ENCODE peak calls at places on chromosomes 12 and 14, in five cellular contexts. W, J, P, B and Z are unnamed samples.

GRCh38 chr12:72863671-72864070 is 591.5 kb downstream of the TRHDE start:
- DNase-seq in W (no peak), J (no peak), P (no peak), B (no peak), Z (no peak)

GRCh38 chr12:108129017-108129812 is at the start of gene WSCD2:
- DNase-seq in J (no peak), P (peak; percentile 67), B (peak; percentile 92), W (peak; percentile 98), Z (peak; percentile 87)

GRCh38 chr12:108309674-108310312 is 29.3 kb downstream of the CMKLR1 start:
- DNase-seq in J (no peak), B (no peak), P (no peak), W (no peak), Z (no peak)

GRCh38 chr12:28130625-28131598 is 59.3 kb upstream of the CCDC91 start:
- DNase-seq in P (no peak), B (no peak), J (peak; percentile 100), W (no peak), Z (no peak)

GRCh38 chr14:21385170-21385904 is 1.5 kb upstream of the SUPT16H start:
- DNase-seq in P (no peak), B (no peak), W (no peak), J (no peak), Z (no peak)

GRCh38 chr14:69107407-69108003 is 45.4 kb downstream of the DCAF5 start:
- DNase-seq in P (no peak), W (peak; percentile 79), J (peak; percentile 71), B (peak; percentile 51), Z (no peak)

GRCh38 chr12:8911606-8912268 is 2.6 kb upstream of the PHC1 start:
- DNase-seq in J (no peak), W (peak; percentile 86), B (no peak), P (no peak), Z (no peak)

GRCh38 chr14:34872822-34873590 is 2.2 kb downstream of the BAZ1A start:
- DNase-seq in P (no peak), W (no peak), B (peak; percentile 75), J (peak; percentile 69), Z (peak; percentile 2)

GRCh38 chr14:35374273-35374681 is 30.3 kb downstream of the NFKBIA start:
- DNase-seq in W (peak; percentile 88), P (no peak), J (peak; percentile 98), B (no peak), Z (no peak)

GRCh38 chr12:25377475-25378179 is 126.9 kb upstream of the KRAS start:
- DNase-seq in B (no peak), J (peak; percentile 94), P (no peak), W (peak; percentile 21), Z (no peak)

GRCh38 chr14:70808402-70809237 is 693 bp downstream of the MAP3K9 start:
- DNase-seq in B (peak; percentile 67), W (peak; percentile 37), J (no peak), P (no peak), Z (peak; percentile 51)

GRCh38 chr14:106500571-106500970 is 974.2 kb downstream of the TMEM121 start:
- DNase-seq in B (no peak), W (no peak), J (no peak), P (no peak), Z (no peak)

GRCh38 chr14:106506901-106507305 is 980.5 kb downstream of the TMEM121 start:
- DNase-seq in J (no peak), W (no peak), P (no peak), B (no peak), Z (no peak)

GRCh38 chr14:106507354-106507753 is 981.0 kb downstream of the TMEM121 start:
- DNase-seq in W (no peak), J (no peak), B (no peak), P (no peak), Z (no peak)

DNA sequence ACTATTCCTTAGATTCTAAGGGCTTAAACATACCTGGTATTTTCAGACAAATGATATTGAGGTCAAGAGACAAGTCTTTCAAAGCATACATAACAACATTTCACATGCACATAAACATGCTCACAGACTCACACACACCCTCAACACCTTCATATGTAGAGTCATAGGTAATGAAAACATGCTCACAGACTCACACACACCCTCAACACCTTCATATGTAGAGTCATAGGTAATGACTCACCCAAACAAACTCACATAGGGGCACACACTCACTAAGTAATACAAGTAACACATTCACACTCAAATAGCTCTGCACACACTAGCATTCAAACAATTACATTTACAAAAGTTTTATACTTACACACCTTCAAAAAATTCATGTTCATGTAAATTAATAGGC is 975.5 kb downstream of the TMEM121 start:
- DNase-seq in W (no peak), P (no peak), J (no peak), B (no peak), Z (no peak)
- H2BK15ac ChIP-seq in W (no peak overlapping the region), P (no peak overlapping the region), J (no peak overlapping the region), B (no peak overlapping the region), Z (no peak overlapping the region)

GRCh38 chr14:104933721-104934379 is 9.2 kb downstream of the PLD4 start:
- DNase-seq in J (no peak), P (no peak), W (no peak), B (peak; percentile 35), Z (peak; percentile 45)

GRCh38 chr14:104932676-104933631 is 8.3 kb downstream of the PLD4 start:
- DNase-seq in W (peak; percentile 77), P (peak; percentile 38), J (peak; percentile 70), B (peak; percentile 75), Z (peak; percentile 86)

GRCh38 chr14:104930526-104931322 is 6.0 kb downstream of the PLD4 start:
- DNase-seq in J (no peak), B (peak; percentile 24), W (no peak), P (no peak), Z (no peak)

GRCh38 chr14:104931323-104931770 is 6.7 kb downstream of the PLD4 start:
- DNase-seq in W (no peak), B (no peak), P (no peak), J (no peak), Z (no peak)

DNA sequence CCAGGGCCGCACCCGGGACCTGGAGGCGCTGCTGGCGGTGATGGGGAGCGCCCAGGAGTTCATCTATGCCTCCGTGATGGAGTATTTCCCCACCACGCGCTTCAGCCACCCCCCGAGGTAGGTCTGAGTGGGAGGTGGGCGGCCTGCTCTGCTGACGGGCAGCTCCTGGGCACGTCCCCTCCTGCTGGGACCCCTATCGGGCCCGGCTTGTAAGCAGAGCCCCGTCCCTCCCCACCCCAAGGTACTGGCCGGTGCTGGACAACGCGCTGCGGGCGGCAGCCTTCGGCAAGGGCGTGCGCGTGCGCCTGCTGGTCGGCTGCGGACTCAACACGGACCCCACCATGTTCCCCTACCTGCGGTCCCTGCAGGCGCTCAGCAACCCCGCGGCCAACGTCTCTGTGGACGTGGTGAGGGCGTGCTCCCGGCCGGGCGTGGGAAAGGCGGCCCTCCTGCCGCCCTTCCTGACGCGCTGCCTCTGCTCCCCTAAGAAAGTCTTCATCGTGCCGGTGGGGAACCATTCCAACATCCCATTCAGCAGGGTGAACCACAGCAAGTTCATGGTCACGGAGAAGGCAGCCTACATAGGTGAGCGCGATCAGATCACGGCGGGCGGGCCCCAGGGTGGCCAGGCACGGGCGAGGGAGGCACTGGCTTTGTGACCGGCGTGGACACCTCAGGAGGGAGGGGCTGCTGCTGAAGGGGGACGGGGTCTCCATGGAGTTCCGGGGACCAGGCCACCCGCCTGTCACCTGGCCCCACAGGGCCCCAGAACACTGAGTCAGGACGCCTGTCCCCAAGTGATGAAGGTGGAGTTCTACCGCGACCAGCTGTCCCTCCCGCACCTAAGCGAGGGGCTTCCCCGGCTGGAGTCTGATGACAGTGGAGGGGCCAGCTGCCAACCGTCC is 7.3 kb downstream of the PLD4 start:
- DNase-seq in J (no peak), B (peak; percentile 46), P (no peak), W (no peak), Z (no peak)
- H2BK15ac ChIP-seq in J (no peak overlapping the region), B (no peak overlapping the region), P (peak overlapping the region; percentile 5), W (no peak overlapping the region), Z (peak overlapping the region; percentile 92)

DNA sequence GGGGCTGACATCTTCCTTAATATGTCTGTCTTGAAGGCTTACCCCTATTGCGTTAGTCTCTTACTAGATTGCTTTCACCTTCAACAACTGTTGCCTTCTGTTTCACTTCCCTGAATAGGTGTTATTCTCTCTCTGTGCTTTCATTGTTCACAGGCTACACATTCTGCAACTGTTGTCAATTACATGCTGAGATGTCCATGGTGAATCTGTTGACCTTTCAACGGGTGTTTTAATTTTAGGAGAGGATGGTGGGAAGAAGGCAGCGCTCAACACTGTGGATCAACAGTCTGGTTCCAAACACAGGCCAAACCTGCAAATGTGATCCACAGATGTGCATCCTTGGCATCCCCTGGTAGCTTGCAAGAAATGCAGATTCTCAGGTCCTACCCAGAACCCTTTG is 101.9 kb downstream of the DACT1 start:
- DNase-seq in W (no peak), J (no peak), B (no peak), P (no peak), Z (no peak)
- H2BK15ac ChIP-seq in W (no peak overlapping the region), J (peak overlapping the region; percentile 46), B (no peak overlapping the region), P (no peak overlapping the region), Z (no peak overlapping the region)

GRCh38 chr14:55125403-55125802 is 3.6 kb upstream of the LGALS3 start:
- DNase-seq in J (no peak), W (no peak), P (no peak), B (no peak), Z (no peak)
- H2BK15ac ChIP-seq in J (peak overlapping the region; percentile 20), W (no peak overlapping the region), P (no peak overlapping the region), B (no peak overlapping the region), Z (no peak overlapping the region)

GRCh38 chr12:122981036-122981471 is 573 bp downstream of the ARL6IP4 start:
- DNase-seq in J (no peak), P (no peak), B (no peak), W (peak; percentile 50), Z (no peak)
- H2BK15ac ChIP-seq in J (no peak overlapping the region), P (no peak overlapping the region), B (no peak overlapping the region), W (no peak overlapping the region), Z (peak overlapping the region; percentile 33)

DNA sequence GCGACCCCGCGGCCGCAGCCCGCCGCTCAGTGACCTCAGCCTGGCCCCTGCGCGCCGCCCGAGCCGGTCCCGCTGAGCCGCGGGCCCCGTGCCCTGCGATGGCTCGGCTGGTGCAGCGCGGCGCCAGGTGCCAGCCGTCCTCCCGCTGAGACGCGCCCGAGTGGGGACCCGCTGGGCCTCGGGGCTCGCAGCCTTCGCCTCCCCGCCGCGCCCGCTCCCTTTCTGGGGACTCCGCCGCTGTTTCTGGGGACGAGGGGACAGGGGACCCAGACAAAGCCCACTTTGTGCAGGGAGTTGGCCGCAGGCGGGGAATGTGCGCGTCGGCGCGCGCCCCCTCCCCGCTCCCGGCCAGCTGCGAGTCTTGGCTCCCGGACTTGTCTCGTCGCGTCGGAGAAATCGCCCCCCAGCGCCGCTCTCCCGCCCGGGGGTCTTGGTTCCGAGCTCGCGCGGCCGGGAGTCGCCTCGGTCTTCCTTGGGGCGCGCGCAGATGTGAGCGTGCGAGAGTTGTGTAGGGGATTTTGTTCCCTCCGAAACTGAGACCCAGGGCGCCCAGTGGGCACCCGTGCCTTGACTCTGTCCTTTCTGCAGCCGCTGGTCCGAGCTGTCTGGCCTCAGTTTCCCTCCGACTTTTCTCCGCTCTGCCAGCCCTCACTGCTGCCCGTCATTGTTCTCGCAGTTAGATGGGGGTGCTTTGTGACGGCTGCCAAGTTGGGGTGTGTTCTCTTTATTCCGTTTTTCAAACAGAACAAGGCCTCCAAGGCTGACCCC is 765 bp downstream of the VASH1 start:
- DNase-seq in P (no peak), J (no peak), B (peak; percentile 23), W (no peak), Z (no peak)
- H2BK15ac ChIP-seq in P (no peak overlapping the region), J (no peak overlapping the region), B (no peak overlapping the region), W (no peak overlapping the region), Z (peak overlapping the region; percentile 99)

GRCh38 chr14:74649673-74650072 is 37.6 kb upstream of the LTBP2 start:
- DNase-seq in J (no peak), B (no peak), W (no peak), P (no peak), Z (no peak)
- H2BK15ac ChIP-seq in J (peak overlapping the region; percentile 45), B (no peak overlapping the region), W (no peak overlapping the region), P (no peak overlapping the region), Z (no peak overlapping the region)

GRCh38 chr12:51118706-51119105 is 35.3 kb upstream of the CSRNP2 start:
- DNase-seq in J (peak; percentile 84), P (no peak), B (no peak), W (peak; percentile 87), Z (no peak)
- H2BK15ac ChIP-seq in J (no peak overlapping the region), P (no peak overlapping the region), B (no peak overlapping the region), W (no peak overlapping the region), Z (no peak overlapping the region)